ENCODE peak calls at places on chromosomes 7 and 10, in nine cellular contexts. J, S, V, I, Z, G, C, Y and D are unnamed samples.

GRCh38 chr7:105583061-105583460 is 1.8 kb upstream of the EFCAB10 start:
- DNase-seq in C (no peak), Z (no peak), V (no peak), S (no peak), G (no peak), I (no peak), Y (no peak), J (no peak), D (no peak)

GRCh38 chr10:66678521-66678920 is 247.3 kb upstream of the LRRTM3 start:
- DNase-seq in G (no peak), C (no peak), J (no peak), I (no peak), Y (no peak), Z (no peak), S (no peak), V (no peak), D (no peak)

GRCh38 chr7:16914771-16915170 is 33.0 kb upstream of the AGR3 start:
- DNase-seq in S (no peak), V (no peak), G (no peak), J (no peak), Z (no peak), I (no peak), C (no peak), Y (no peak), D (no peak)

GRCh38 chr10:42997849-42998165 is 79.1 kb upstream of the RET start:
- DNase-seq in Y (no peak), C (no peak), S (no peak), I (no peak), G (no peak), V (no peak), Z (no peak), J (no peak), D (no peak)

GRCh38 chr10:91410638-91411367 is 659 bp downstream of the HECTD2 start:
- DNase-seq in I (no peak), C (no peak), J (no peak), Y (peak), S (peak), Z (no peak), G (no peak), V (no peak), D (no peak)

GRCh38 chr7:21256310-21256877 is 171.5 kb upstream of the SP4 start:
- DNase-seq in C (no peak), G (peak), J (peak), S (peak), Z (no peak), Y (peak), V (no peak), I (no peak), D (no peak)

GRCh38 chr10:31782701-31783100 is 145.9 kb downstream of the ARHGAP12 start:
- DNase-seq in Z (no peak), I (no peak), V (no peak), C (no peak), J (no peak), Y (no peak), S (no peak), G (no peak), D (no peak)

GRCh38 chr7:157683251-157684156 is 346.7 kb downstream of the DNAJB6 start:
- DNase-seq in S (no peak), Y (no peak), J (no peak), V (no peak), C (peak), Z (no peak), G (no peak), I (no peak), D (no peak)

GRCh38 chr7:41297167-41297566 is 405.7 kb downstream of the INHBA start:
- DNase-seq in Y (no peak), Z (no peak), S (no peak), I (no peak), V (no peak), G (no peak), C (no peak), J (no peak), D (no peak)

GRCh38 chr10:7408003-7408493 is 2.8 kb downstream of the SFMBT2 start:
- DNase-seq in Y (no peak), V (no peak), S (peak), C (peak), G (no peak), Z (peak), J (no peak), I (no peak), D (no peak)

GRCh38 chr10:90064295-90064694 is 362.9 kb downstream of the KIF20B start:
- DNase-seq in Y (no peak), I (no peak), C (no peak), V (no peak), Z (no peak), S (no peak), G (no peak), J (no peak), D (no peak)

GRCh38 chr10:61642692-61643091 is 20.0 kb upstream of the CABCOCO1 start:
- DNase-seq in I (no peak), Z (no peak), C (no peak), J (no peak), V (no peak), Y (no peak), S (peak), G (no peak), D (no peak)

GRCh38 chr7:18866359-18867036 is 250.9 kb downstream of the TWIST1 start:
- DNase-seq in J (no peak), Z (no peak), I (peak), Y (no peak), V (peak), C (no peak), S (peak), G (no peak), D (peak)

GRCh38 chr10:76444034-76444800 is 1012.8 kb downstream of the LRMDA start:
- DNase-seq in Y (no peak), C (no peak), I (no peak), V (no peak), G (no peak), Z (no peak), S (no peak), J (no peak), D (no peak)